ENCODE peak calls at places on chromosomes 16 and 17, in four cellular contexts. One of them, this sample, is unnamed.

GRCh38 chr16:31713945-31714898 is 159.4 kb upstream of the ZNF267 start:
- DNase-seq in sigmoid colon: no peak
- DNase-seq in mucosa of descending colon: no peak
- DNase-seq in GM10248: peak; percentile 21
- DNase-seq in this sample: peak; percentile 17

GRCh38 chr16:57276596-57276995 is 7.9 kb downstream of the PLLP start:
- DNase-seq in GM10248: no peak
- DNase-seq in sigmoid colon: peak; percentile 62
- DNase-seq in mucosa of descending colon: no peak
- DNase-seq in this sample: no peak

GRCh38 chr16:73329363-73330306 is 281.7 kb upstream of the ZFHX3 start:
- DNase-seq in sigmoid colon: no peak
- DNase-seq in mucosa of descending colon: no peak
- DNase-seq in GM10248: no peak
- DNase-seq in this sample: no peak

GRCh38 chr17:80261159-80261894 is 675 bp downstream of the RNF213 start:
- DNase-seq in mucosa of descending colon: peak; percentile 86
- DNase-seq in GM10248: no peak
- DNase-seq in sigmoid colon: peak; percentile 78
- DNase-seq in this sample: no peak

GRCh38 chr17:32870027-32870670 is 6.8 kb downstream of the MYO1D start:
- DNase-seq in GM10248: no peak
- DNase-seq in mucosa of descending colon: no peak
- DNase-seq in sigmoid colon: no peak
- DNase-seq in this sample: no peak

GRCh38 chr16:67526149-67526732 is 2.4 kb upstream of the RIPOR1 start:
- DNase-seq in sigmoid colon: no peak
- DNase-seq in mucosa of descending colon: no peak
- DNase-seq in GM10248: no peak
- DNase-seq in this sample: no peak

GRCh38 chr17:721540-721937 is 6.9 kb upstream of the VPS53 start:
- DNase-seq in mucosa of descending colon: no peak
- DNase-seq in GM10248: no peak
- DNase-seq in sigmoid colon: no peak
- DNase-seq in this sample: no peak

GRCh38 chr16:21996923-21997692 is 3.8 kb downstream of the PDZD9 start:
- DNase-seq in mucosa of descending colon: no peak
- DNase-seq in sigmoid colon: no peak
- DNase-seq in GM10248: no peak
- DNase-seq in this sample: no peak

GRCh38 chr17:41178341-41178740 is 320 bp upstream of the KRTAP4-2 start:
- DNase-seq in GM10248: no peak
- DNase-seq in mucosa of descending colon: no peak
- DNase-seq in sigmoid colon: no peak
- DNase-seq in this sample: no peak

GRCh38 chr17:57499648-57500049 is 243.3 kb downstream of the MSI2 start:
- DNase-seq in GM10248: no peak
- DNase-seq in mucosa of descending colon: no peak
- DNase-seq in sigmoid colon: no peak
- DNase-seq in this sample: no peak

GRCh38 chr17:81665205-81666091 is 957 bp downstream of the OXLD1 start:
- DNase-seq in GM10248: peak; percentile 63
- DNase-seq in mucosa of descending colon: no peak
- DNase-seq in sigmoid colon: peak; percentile 61
- DNase-seq in this sample: peak; percentile 68

GRCh38 chr17:8856869-8857575 is 10.5 kb downstream of the PIK3R6 start:
- DNase-seq in GM10248: no peak
- DNase-seq in mucosa of descending colon: no peak
- DNase-seq in sigmoid colon: no peak
- DNase-seq in this sample: no peak

GRCh38 chr17:54749157-54749556 is 151.5 kb upstream of the TOM1L1 start:
- DNase-seq in mucosa of descending colon: no peak
- DNase-seq in GM10248: no peak
- DNase-seq in sigmoid colon: no peak
- DNase-seq in this sample: no peak

GRCh38 chr17:40062347-40063033 is at the start of gene THRA:
- DNase-seq in sigmoid colon: peak; percentile 88
- DNase-seq in mucosa of descending colon: peak; percentile 83
- DNase-seq in GM10248: peak; percentile 88
- DNase-seq in this sample: peak; percentile 95

GRCh38 chr16:50153648-50154368 is 702 bp downstream of the TENT4B start:
- DNase-seq in GM10248: peak; percentile 39
- DNase-seq in mucosa of descending colon: peak; percentile 78
- DNase-seq in sigmoid colon: peak; percentile 68
- DNase-seq in this sample: peak; percentile 66

GRCh38 chr17:15463363-15463762 is 4.1 kb downstream of the CDRT4 start:
- DNase-seq in sigmoid colon: peak; percentile 78
- DNase-seq in mucosa of descending colon: no peak
- DNase-seq in GM10248: no peak
- DNase-seq in this sample: no peak

GRCh38 chr17:76872221-76872873 is 4.1 kb downstream of the MGAT5B start:
- DNase-seq in GM10248: no peak
- DNase-seq in sigmoid colon: no peak
- DNase-seq in mucosa of descending colon: no peak
- DNase-seq in this sample: no peak

GRCh38 chr17:77345260-77345910 is 204.6 kb downstream of the SEC14L1 start:
- DNase-seq in mucosa of descending colon: no peak
- DNase-seq in GM10248: no peak
- DNase-seq in sigmoid colon: peak; percentile 49
- DNase-seq in this sample: no peak

GRCh38 chr17:29569245-29569950 is 897 bp downstream of the TP53I13 start:
- DNase-seq in sigmoid colon: peak; percentile 59
- DNase-seq in mucosa of descending colon: peak; percentile 39
- DNase-seq in GM10248: no peak
- DNase-seq in this sample: no peak

DNA sequence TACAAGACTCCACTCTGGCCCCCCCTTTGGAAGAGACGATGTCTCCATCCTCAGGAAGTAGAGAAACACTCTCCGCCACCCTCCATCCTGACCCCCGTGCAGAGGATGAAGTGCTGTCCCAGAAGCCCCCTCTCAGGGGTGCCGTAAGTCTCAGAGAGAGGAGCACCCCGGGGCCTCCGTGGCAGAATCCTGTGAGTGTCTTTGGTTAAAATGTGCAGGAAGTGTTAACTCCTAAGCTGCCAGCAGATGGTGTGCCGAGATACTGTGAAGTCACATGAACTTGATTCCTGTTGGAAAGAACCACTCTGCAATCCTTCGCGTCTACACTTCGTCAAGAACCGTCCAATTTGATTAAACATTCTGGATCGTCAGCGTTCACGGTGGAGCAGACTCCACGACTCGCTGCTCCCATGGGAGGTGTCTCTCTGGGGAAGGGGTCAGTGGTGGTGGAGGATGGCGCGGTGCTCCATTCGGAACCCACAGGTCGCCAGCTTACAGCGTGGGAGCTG is 5.6 kb downstream of the BANP start:
- DNase-seq in mucosa of descending colon: no peak
- DNase-seq in GM10248: peak; percentile 60
- DNase-seq in sigmoid colon: no peak
- DNase-seq in this sample: peak; percentile 65
- TF ChIP-seq CTCF in mucosa of descending colon: no peak
- TF ChIP-seq CTCF in GM10248: peak; percentile 59
- TF ChIP-seq CTCF in sigmoid colon: no peak
- TF ChIP-seq CTCF in this sample: peak; percentile 37

GRCh38 chr17:42544874-42545283 is 7.8 kb upstream of the HSD17B1 start:
- DNase-seq in sigmoid colon: no peak
- DNase-seq in GM10248: no peak
- DNase-seq in mucosa of descending colon: no peak
- DNase-seq in this sample: no peak

GRCh38 chr17:42548993-42549755 is 3.5 kb upstream of the HSD17B1 start:
- DNase-seq in GM10248: no peak
- DNase-seq in mucosa of descending colon: peak; percentile 44
- DNase-seq in sigmoid colon: no peak
- DNase-seq in this sample: peak; percentile 42

GRCh38 chr17:42547698-42548069 is 5.0 kb upstream of the HSD17B1 start:
- DNase-seq in mucosa of descending colon: no peak
- DNase-seq in GM10248: no peak
- DNase-seq in sigmoid colon: no peak
- DNase-seq in this sample: no peak

GRCh38 chr17:42547001-42547461 is 5.7 kb upstream of the HSD17B1 start:
- DNase-seq in GM10248: no peak
- DNase-seq in mucosa of descending colon: peak; percentile 55
- DNase-seq in sigmoid colon: no peak
- DNase-seq in this sample: no peak

GRCh38 chr17:42548070-42548837 is 4.5 kb upstream of the HSD17B1 start:
- DNase-seq in mucosa of descending colon: peak; percentile 91
- DNase-seq in GM10248: peak; percentile 93
- DNase-seq in sigmoid colon: no peak
- DNase-seq in this sample: peak; percentile 94
- TF ChIP-seq CTCF in mucosa of descending colon: peak; percentile 32
- TF ChIP-seq CTCF in GM10248: peak; percentile 77
- TF ChIP-seq CTCF in sigmoid colon: no peak
- TF ChIP-seq CTCF in this sample: peak; percentile 58

GRCh38 chr16:69853481-69853880 is 91.3 kb downstream of the WWP2 start:
- DNase-seq in mucosa of descending colon: no peak
- DNase-seq in GM10248: no peak
- DNase-seq in sigmoid colon: no peak
- DNase-seq in this sample: no peak

GRCh38 chr16:69855587-69855986 is 93.5 kb downstream of the WWP2 start:
- DNase-seq in sigmoid colon: no peak
- DNase-seq in mucosa of descending colon: no peak
- DNase-seq in GM10248: no peak
- DNase-seq in this sample: no peak

GRCh38 chr16:69851491-69852240 is 89.5 kb downstream of the WWP2 start:
- DNase-seq in sigmoid colon: no peak
- DNase-seq in mucosa of descending colon: no peak
- DNase-seq in GM10248: no peak
- DNase-seq in this sample: no peak

GRCh38 chr16:69848635-69849545 is 86.8 kb downstream of the WWP2 start:
- DNase-seq in GM10248: no peak
- DNase-seq in sigmoid colon: peak; percentile 93
- DNase-seq in mucosa of descending colon: peak; percentile 86
- DNase-seq in this sample: no peak

DNA sequence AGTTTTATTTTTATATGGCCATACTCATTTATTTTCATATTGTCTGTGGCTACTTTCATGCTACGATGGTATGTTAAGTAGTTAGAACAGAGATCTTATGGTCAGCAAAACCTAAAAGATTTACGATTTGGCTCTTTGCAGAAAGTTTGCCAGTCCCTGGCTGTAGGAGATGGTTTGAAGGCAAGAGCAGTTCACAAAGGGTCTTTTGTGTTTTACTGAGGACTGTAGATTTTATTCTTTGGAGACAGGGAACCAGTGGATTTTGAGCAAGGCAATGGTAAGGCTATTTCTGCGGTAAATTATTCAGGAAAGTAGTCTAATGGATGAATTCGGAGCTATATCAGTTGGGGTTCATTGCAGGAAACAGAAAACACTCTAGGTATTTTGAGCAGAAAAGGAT is 90.7 kb downstream of the WWP2 start:
- DNase-seq in sigmoid colon: no peak
- DNase-seq in mucosa of descending colon: no peak
- DNase-seq in GM10248: no peak
- DNase-seq in this sample: no peak
- TF ChIP-seq CTCF in sigmoid colon: no peak
- TF ChIP-seq CTCF in mucosa of descending colon: no peak
- TF ChIP-seq CTCF in GM10248: no peak
- TF ChIP-seq CTCF in this sample: no peak

DNA sequence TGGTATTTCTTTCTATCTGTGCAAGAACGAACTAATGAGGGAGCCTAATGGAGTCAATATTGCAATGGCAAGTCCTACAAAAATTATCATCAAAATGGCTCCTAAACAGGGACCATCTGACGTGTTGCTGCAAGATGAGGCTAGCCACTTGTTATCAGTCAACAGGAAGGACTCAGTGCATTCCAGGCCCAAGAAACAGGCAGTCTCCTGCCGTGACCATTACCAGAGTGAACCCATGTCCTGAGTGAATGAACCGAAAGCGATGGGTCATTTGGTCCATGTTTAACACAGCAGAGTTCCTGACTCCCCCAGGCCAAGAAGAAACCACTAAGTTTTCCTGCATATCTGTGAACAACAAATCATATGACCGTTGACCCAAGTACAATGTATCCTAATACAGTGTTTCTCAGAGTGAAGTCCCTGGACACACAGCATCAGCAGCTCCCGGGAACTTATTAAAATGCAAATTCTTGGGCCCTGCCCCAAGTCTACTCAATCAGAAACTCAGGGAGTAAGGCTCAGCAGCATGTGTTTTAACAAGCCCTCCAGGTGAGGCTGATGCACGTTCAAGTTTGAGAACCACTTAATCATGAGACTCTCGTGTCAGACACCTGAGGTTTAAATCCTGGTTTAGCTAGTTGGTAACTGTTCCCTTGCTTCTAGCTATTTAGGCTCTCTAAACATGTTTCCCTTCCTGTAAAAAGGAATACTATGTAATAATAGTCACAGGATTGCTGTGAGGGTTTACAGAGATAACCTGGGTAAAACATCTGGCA is 429.4 kb upstream of the MAF start:
- DNase-seq in mucosa of descending colon: no peak
- DNase-seq in sigmoid colon: no peak
- DNase-seq in GM10248: no peak
- DNase-seq in this sample: no peak
- TF ChIP-seq CTCF in mucosa of descending colon: no peak
- TF ChIP-seq CTCF in sigmoid colon: no peak
- TF ChIP-seq CTCF in GM10248: no peak
- TF ChIP-seq CTCF in this sample: no peak